ENCODE peak calls at places on chromosomes 11 and 22, in six cellular contexts. J, U, D, I, R and K are unnamed samples.

GRCh38 chr22:20117656-20118571 is 888 bp upstream of the TRMT2A start:
- DNase-seq in I (peak), R (no peak), D (peak), U (no peak), J (no peak), K (peak)

GRCh38 chr22:25563757-25564319 is 637 bp upstream of the GRK3 start:
- DNase-seq in R (no peak), J (no peak), I (no peak), U (no peak), D (no peak), K (no peak)

GRCh38 chr22:46587492-46588278 is 32.5 kb upstream of the GRAMD4 start:
- DNase-seq in D (no peak), J (peak), I (no peak), R (no peak), U (no peak), K (no peak)

GRCh38 chr11:20353829-20354434 is 9.6 kb upstream of the HTATIP2 start:
- DNase-seq in J (no peak), D (no peak), U (no peak), I (no peak), R (no peak), K (no peak)

GRCh38 chr11:15743244-15743629 is 613.1 kb downstream of the SOX6 start:
- DNase-seq in U (no peak), D (no peak), I (no peak), R (no peak), J (no peak), K (no peak)

GRCh38 chr11:118375980-118376379 is 16.6 kb downstream of the UBE4A start:
- DNase-seq in R (no peak), J (no peak), D (no peak), I (no peak), U (no peak), K (no peak)

GRCh38 chr11:74519719-74520118 is 26.2 kb upstream of the LIPT2 start:
- DNase-seq in U (no peak), I (no peak), R (no peak), D (no peak), J (no peak), K (no peak)

GRCh38 chr22:29617922-29618629 is 14.6 kb downstream of the NF2 start:
- DNase-seq in U (no peak), R (peak), J (no peak), I (no peak), D (no peak), K (no peak)

GRCh38 chr11:111945198-111945597 is 8.1 kb downstream of the DIXDC1 start:
- DNase-seq in I (no peak), D (no peak), R (no peak), J (no peak), U (no peak), K (no peak)

GRCh38 chr22:47023871-47024270 is 261.4 kb downstream of the TBC1D22A start:
- DNase-seq in I (no peak), U (no peak), R (no peak), J (no peak), D (no peak), K (no peak)

GRCh38 chr11:13110929-13111812 is 102.1 kb downstream of the RASSF10 start:
- DNase-seq in D (no peak), I (no peak), R (no peak), J (no peak), U (no peak), K (no peak)

GRCh38 chr11:75745807-75746206 is 22.8 kb upstream of the DGAT2 start:
- DNase-seq in J (no peak), D (no peak), R (no peak), U (no peak), I (no peak), K (no peak)

GRCh38 chr22:37607010-37607911 is 1.4 kb upstream of the GGA1 start:
- DNase-seq in I (peak), U (peak), R (no peak), D (peak), J (peak), K (peak)

GRCh38 chr11:57240757-57241156 is 3.7 kb upstream of the APLNR start:
- DNase-seq in J (no peak), D (no peak), R (no peak), U (no peak), I (no peak), K (no peak)

GRCh38 chr11:952406-953385 is 27.0 kb downstream of the AP2A2 start:
- DNase-seq in R (peak), U (no peak), D (no peak), J (peak), I (no peak), K (no peak)

GRCh38 chr11:73258104-73258684 is 13.9 kb upstream of the P2RY6 start:
- DNase-seq in J (no peak), U (no peak), D (no peak), I (no peak), R (no peak), K (no peak)

GRCh38 chr11:46122955-46123354 is 1.7 kb upstream of the PHF21A start:
- DNase-seq in J (no peak), I (no peak), D (no peak), U (no peak), R (no peak), K (no peak)

GRCh38 chr11:114960117-114960516 is 281.8 kb downstream of the NXPE2 start:
- DNase-seq in I (no peak), R (no peak), U (no peak), D (no peak), J (no peak), K (no peak)

GRCh38 chr11:2699185-2699530 is 636 bp downstream of the KCNQ1OT1 start:
- DNase-seq in R (no peak), I (no peak), U (no peak), D (no peak), J (peak), K (no peak)

GRCh38 chr11:74434528-74434927 is 32.8 kb downstream of the KCNE3 start:
- DNase-seq in R (no peak), D (no peak), J (peak), I (no peak), U (no peak), K (no peak)

GRCh38 chr11:131254254-131254653 is 116.2 kb upstream of the NTM start:
- DNase-seq in R (no peak), J (no peak), D (no peak), I (no peak), U (no peak), K (no peak)

GRCh38 chr11:35170503-35170902 is 31.5 kb downstream of the CD44 start:
- DNase-seq in D (no peak), U (no peak), R (no peak), J (no peak), I (no peak), K (no peak)

GRCh38 chr11:17393472-17393871 is 5.0 kb upstream of the KCNJ11 start:
- DNase-seq in I (no peak), U (no peak), R (no peak), D (no peak), J (no peak), K (no peak)

GRCh38 chr11:7072401-7073028 is 16.3 kb upstream of the RBMXL2 start:
- DNase-seq in U (no peak), I (no peak), R (no peak), J (no peak), D (no peak), K (no peak)

GRCh38 chr11:62556872-62557631 is 10.4 kb upstream of the AHNAK start:
- DNase-seq in R (no peak), I (peak), U (peak), J (peak), D (no peak), K (no peak)

GRCh38 chr22:31436132-31436531 is 36.7 kb downstream of the DRG1 start:
- DNase-seq in J (no peak), R (peak), D (no peak), U (no peak), I (no peak), K (no peak)

GRCh38 chr22:44919691-44920090 is 90.1 kb downstream of the PHF21B start:
- DNase-seq in J (no peak), R (no peak), U (no peak), D (no peak), I (no peak), K (no peak)

GRCh38 chr11:8834379-8834778 is 76.6 kb upstream of the AKIP1 start:
- DNase-seq in U (no peak), I (no peak), J (no peak), D (no peak), R (no peak), K (no peak)